ENCODE peak calls at places on chromosomes 13 and 19, in six cellular contexts. One of them, this sample, is unnamed. For H3K27me3, the result is how much of the 10 kb centered on the place peaks cover.

GRCh38 chr13:84985860-84986259 is 813.4 kb downstream of the SLITRK6 start:
- DNase-seq in mammary epithelial cell: no peak
- DNase-seq in GM23248: no peak
- DNase-seq in CD4-positive, alpha-beta memory T cell: no peak
- DNase-seq in cardiac muscle cell: no peak
- DNase-seq in mesendoderm: peak
- DNase-seq in this sample: no peak

GRCh38 chr19:51607077-51607476 is 23.1 kb downstream of the SIGLEC5 start:
- DNase-seq in cardiac muscle cell: no peak
- DNase-seq in mesendoderm: no peak
- DNase-seq in mammary epithelial cell: no peak
- DNase-seq in GM23248: no peak
- DNase-seq in CD4-positive, alpha-beta memory T cell: no peak
- DNase-seq in this sample: no peak

GRCh38 chr13:95710313-95710712 is 33.4 kb downstream of the DNAJC3 start:
- DNase-seq in cardiac muscle cell: peak
- DNase-seq in mammary epithelial cell: peak
- DNase-seq in mesendoderm: no peak
- DNase-seq in CD4-positive, alpha-beta memory T cell: no peak
- DNase-seq in GM23248: peak
- DNase-seq in this sample: no peak

GRCh38 chr19:37007587-37008220 is 70.5 kb upstream of the ZNF420 start:
- DNase-seq in CD4-positive, alpha-beta memory T cell: peak
- DNase-seq in GM23248: peak
- DNase-seq in mammary epithelial cell: peak
- DNase-seq in mesendoderm: no peak
- DNase-seq in cardiac muscle cell: peak
- DNase-seq in this sample: peak

GRCh38 chr13:110506859-110507566 is 54.5 kb downstream of the RAB20 start:
- DNase-seq in CD4-positive, alpha-beta memory T cell: no peak
- DNase-seq in mesendoderm: no peak
- DNase-seq in cardiac muscle cell: peak
- DNase-seq in GM23248: no peak
- DNase-seq in mammary epithelial cell: peak
- DNase-seq in this sample: no peak

GRCh38 chr19:4624733-4625362 is 14.5 kb upstream of the TNFAIP8L1 start:
- DNase-seq in mammary epithelial cell: peak
- DNase-seq in CD4-positive, alpha-beta memory T cell: no peak
- DNase-seq in GM23248: no peak
- DNase-seq in mesendoderm: peak
- DNase-seq in cardiac muscle cell: peak
- DNase-seq in this sample: no peak

GRCh38 chr13:39815345-39816111 is 160.1 kb downstream of the COG6 start:
- DNase-seq in cardiac muscle cell: peak
- DNase-seq in CD4-positive, alpha-beta memory T cell: no peak
- DNase-seq in mammary epithelial cell: no peak
- DNase-seq in GM23248: no peak
- DNase-seq in mesendoderm: no peak
- DNase-seq in this sample: no peak

GRCh38 chr13:47085346-47085745 is 188.5 kb upstream of the HTR2A start:
- DNase-seq in mammary epithelial cell: no peak
- DNase-seq in CD4-positive, alpha-beta memory T cell: no peak
- DNase-seq in cardiac muscle cell: no peak
- DNase-seq in mesendoderm: no peak
- DNase-seq in GM23248: peak
- DNase-seq in this sample: no peak

GRCh38 chr13:98221234-98221633 is 44.2 kb upstream of the RNF113B start:
- DNase-seq in CD4-positive, alpha-beta memory T cell: no peak
- DNase-seq in mesendoderm: no peak
- DNase-seq in mammary epithelial cell: no peak
- DNase-seq in cardiac muscle cell: peak
- DNase-seq in GM23248: no peak
- DNase-seq in this sample: no peak

GRCh38 chr19:51687791-51688664 is 5.1 kb upstream of the SPACA6 start:
- DNase-seq in CD4-positive, alpha-beta memory T cell: no peak
- DNase-seq in mammary epithelial cell: peak
- DNase-seq in GM23248: peak
- DNase-seq in mesendoderm: peak
- DNase-seq in cardiac muscle cell: peak
- DNase-seq in this sample: no peak

GRCh38 chr13:106535552-106536243 is at the start of gene EFNB2:
- DNase-seq in mammary epithelial cell: peak
- DNase-seq in GM23248: peak
- DNase-seq in CD4-positive, alpha-beta memory T cell: peak
- DNase-seq in mesendoderm: peak
- DNase-seq in cardiac muscle cell: peak
- DNase-seq in this sample: peak

GRCh38 chr13:114140131-114140908 is 7.9 kb upstream of the RASA3 start:
- DNase-seq in cardiac muscle cell: no peak
- DNase-seq in mammary epithelial cell: no peak
- DNase-seq in mesendoderm: no peak
- DNase-seq in GM23248: no peak
- DNase-seq in CD4-positive, alpha-beta memory T cell: peak
- DNase-seq in this sample: peak

GRCh38 chr13:112442483-112443090 is 66.4 kb downstream of the SPACA7 start:
- DNase-seq in GM23248: no peak
- DNase-seq in mammary epithelial cell: peak
- DNase-seq in CD4-positive, alpha-beta memory T cell: no peak
- DNase-seq in cardiac muscle cell: peak
- DNase-seq in mesendoderm: peak
- DNase-seq in this sample: no peak

GRCh38 chr13:50319603-50320296 is 304.5 kb downstream of the KCNRG start:
- DNase-seq in mesendoderm: no peak
- DNase-seq in cardiac muscle cell: peak
- DNase-seq in GM23248: peak
- DNase-seq in CD4-positive, alpha-beta memory T cell: peak
- DNase-seq in mammary epithelial cell: peak
- DNase-seq in this sample: no peak

GRCh38 chr19:5131866-5132561 is 163.1 kb downstream of the KDM4B start:
- DNase-seq in mammary epithelial cell: peak
- DNase-seq in GM23248: no peak
- DNase-seq in cardiac muscle cell: no peak
- DNase-seq in mesendoderm: peak
- DNase-seq in CD4-positive, alpha-beta memory T cell: no peak
- DNase-seq in this sample: peak

GRCh38 chr13:70310720-70311119 is 202.5 kb upstream of the KLHL1 start:
- DNase-seq in GM23248: no peak
- DNase-seq in CD4-positive, alpha-beta memory T cell: no peak
- DNase-seq in mammary epithelial cell: peak
- DNase-seq in mesendoderm: peak
- DNase-seq in cardiac muscle cell: no peak
- DNase-seq in this sample: no peak

GRCh38 chr19:31120952-31121351 is 228.3 kb downstream of the TSHZ3 start:
- DNase-seq in mammary epithelial cell: no peak
- DNase-seq in GM23248: no peak
- DNase-seq in CD4-positive, alpha-beta memory T cell: no peak
- DNase-seq in cardiac muscle cell: no peak
- DNase-seq in mesendoderm: no peak
- DNase-seq in this sample: no peak

GRCh38 chr13:74000906-74001305 is 133.3 kb downstream of the KLF12 start:
- DNase-seq in cardiac muscle cell: no peak
- DNase-seq in CD4-positive, alpha-beta memory T cell: no peak
- DNase-seq in GM23248: no peak
- DNase-seq in mesendoderm: no peak
- DNase-seq in mammary epithelial cell: no peak
- DNase-seq in this sample: no peak

GRCh38 chr19:7977021-7977722 is 28.3 kb downstream of the ELAVL1 start:
- DNase-seq in mesendoderm: no peak
- DNase-seq in GM23248: no peak
- DNase-seq in mammary epithelial cell: no peak
- DNase-seq in cardiac muscle cell: no peak
- DNase-seq in CD4-positive, alpha-beta memory T cell: no peak
- DNase-seq in this sample: no peak

GRCh38 chr13:30337061-30337601 is 29.8 kb upstream of the KATNAL1 start:
- DNase-seq in CD4-positive, alpha-beta memory T cell: no peak
- DNase-seq in mammary epithelial cell: no peak
- DNase-seq in GM23248: no peak
- DNase-seq in cardiac muscle cell: no peak
- DNase-seq in mesendoderm: no peak
- DNase-seq in this sample: no peak

GRCh38 chr13:105530468-105530867 is 1005.0 kb downstream of the EFNB2 start:
- DNase-seq in mammary epithelial cell: no peak
- DNase-seq in cardiac muscle cell: no peak
- DNase-seq in mesendoderm: no peak
- DNase-seq in CD4-positive, alpha-beta memory T cell: no peak
- DNase-seq in GM23248: no peak
- DNase-seq in this sample: no peak

GRCh38 chr13:105527127-105527526 is 1008.3 kb downstream of the EFNB2 start:
- DNase-seq in mammary epithelial cell: no peak
- DNase-seq in GM23248: no peak
- DNase-seq in mesendoderm: no peak
- DNase-seq in CD4-positive, alpha-beta memory T cell: no peak
- DNase-seq in cardiac muscle cell: no peak
- DNase-seq in this sample: no peak
- H3K27me3 ChIP-seq in mammary epithelial cell: under half
- H3K27me3 ChIP-seq in GM23248: under half
- H3K27me3 ChIP-seq in mesendoderm: under half
- H3K27me3 ChIP-seq in CD4-positive, alpha-beta memory T cell: under half
- H3K27me3 ChIP-seq in cardiac muscle cell: under half
- H3K27me3 ChIP-seq in this sample: under half

DNA sequence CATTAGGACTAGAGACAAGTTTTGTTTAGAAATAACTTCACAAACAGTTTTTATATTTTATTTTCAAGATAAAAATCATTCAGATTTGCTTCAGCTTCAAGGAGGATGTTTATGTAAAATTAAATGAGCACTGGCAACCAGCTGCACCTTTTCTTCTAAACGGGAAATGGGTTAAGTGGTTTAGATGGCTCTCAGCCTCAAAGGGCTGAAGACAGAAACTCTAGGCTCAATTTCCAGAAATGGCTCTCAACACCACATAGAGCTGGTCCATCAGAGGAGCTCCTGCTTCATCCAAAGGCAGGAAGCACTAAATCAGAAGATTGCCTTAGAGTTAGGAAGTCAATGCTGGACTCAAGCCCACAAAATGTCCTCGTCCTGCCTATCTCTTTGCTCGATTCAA is 74.7 kb downstream of the ZNF429 start:
- DNase-seq in cardiac muscle cell: no peak
- DNase-seq in mesendoderm: no peak
- DNase-seq in GM23248: no peak
- DNase-seq in mammary epithelial cell: no peak
- DNase-seq in CD4-positive, alpha-beta memory T cell: no peak
- DNase-seq in this sample: no peak
- H3K4me3 ChIP-seq in cardiac muscle cell: no peak
- H3K4me3 ChIP-seq in mesendoderm: no peak
- H3K4me3 ChIP-seq in GM23248: no peak
- H3K4me3 ChIP-seq in mammary epithelial cell: no peak
- H3K4me3 ChIP-seq in CD4-positive, alpha-beta memory T cell: no peak
- H3K4me3 ChIP-seq in this sample: peak

GRCh38 chr13:52848455-52849190 is at the start of gene PCDH8:
- DNase-seq in GM23248: peak
- DNase-seq in CD4-positive, alpha-beta memory T cell: no peak
- DNase-seq in mesendoderm: peak
- DNase-seq in cardiac muscle cell: peak
- DNase-seq in mammary epithelial cell: no peak
- DNase-seq in this sample: no peak

GRCh38 chr13:52851153-52851962 is 2.9 kb upstream of the PCDH8 start:
- DNase-seq in mesendoderm: peak
- DNase-seq in GM23248: peak
- DNase-seq in cardiac muscle cell: peak
- DNase-seq in mammary epithelial cell: no peak
- DNase-seq in CD4-positive, alpha-beta memory T cell: no peak
- DNase-seq in this sample: no peak

GRCh38 chr13:52849727-52850395 is 1.4 kb upstream of the PCDH8 start:
- DNase-seq in GM23248: no peak
- DNase-seq in cardiac muscle cell: no peak
- DNase-seq in CD4-positive, alpha-beta memory T cell: no peak
- DNase-seq in mesendoderm: peak
- DNase-seq in mammary epithelial cell: no peak
- DNase-seq in this sample: no peak

GRCh38 chr13:52850396-52851152 is 2.1 kb upstream of the PCDH8 start:
- DNase-seq in GM23248: peak
- DNase-seq in CD4-positive, alpha-beta memory T cell: peak
- DNase-seq in mesendoderm: peak
- DNase-seq in mammary epithelial cell: peak
- DNase-seq in cardiac muscle cell: peak
- DNase-seq in this sample: no peak

DNA sequence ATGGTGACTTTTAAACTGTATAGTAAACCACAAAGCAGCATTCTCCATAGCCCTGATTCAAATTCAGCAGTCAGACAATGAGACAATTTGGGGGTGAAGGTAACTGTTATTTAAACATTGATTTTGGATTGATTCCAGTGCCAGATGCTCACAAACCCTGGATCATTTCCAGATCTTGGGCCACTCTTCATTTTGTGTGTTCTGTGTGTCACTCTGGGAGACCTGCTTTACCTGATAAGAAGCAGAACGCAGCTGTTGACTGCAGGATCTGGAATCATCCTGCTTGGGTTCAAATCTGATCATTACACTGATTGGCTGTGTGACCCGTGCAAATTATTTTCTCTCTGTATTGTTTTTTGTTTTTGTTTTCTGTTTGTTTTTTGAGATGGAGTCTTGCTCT is 4.0 kb upstream of the PCDH8 start:
- DNase-seq in mammary epithelial cell: no peak
- DNase-seq in cardiac muscle cell: no peak
- DNase-seq in GM23248: no peak
- DNase-seq in mesendoderm: no peak
- DNase-seq in CD4-positive, alpha-beta memory T cell: no peak
- DNase-seq in this sample: no peak
- H3K27me3 ChIP-seq in mammary epithelial cell: under half
- H3K27me3 ChIP-seq in cardiac muscle cell: under half
- H3K27me3 ChIP-seq in GM23248: under half
- H3K27me3 ChIP-seq in mesendoderm: under half
- H3K27me3 ChIP-seq in CD4-positive, alpha-beta memory T cell: under half
- H3K27me3 ChIP-seq in this sample: under half

DNA sequence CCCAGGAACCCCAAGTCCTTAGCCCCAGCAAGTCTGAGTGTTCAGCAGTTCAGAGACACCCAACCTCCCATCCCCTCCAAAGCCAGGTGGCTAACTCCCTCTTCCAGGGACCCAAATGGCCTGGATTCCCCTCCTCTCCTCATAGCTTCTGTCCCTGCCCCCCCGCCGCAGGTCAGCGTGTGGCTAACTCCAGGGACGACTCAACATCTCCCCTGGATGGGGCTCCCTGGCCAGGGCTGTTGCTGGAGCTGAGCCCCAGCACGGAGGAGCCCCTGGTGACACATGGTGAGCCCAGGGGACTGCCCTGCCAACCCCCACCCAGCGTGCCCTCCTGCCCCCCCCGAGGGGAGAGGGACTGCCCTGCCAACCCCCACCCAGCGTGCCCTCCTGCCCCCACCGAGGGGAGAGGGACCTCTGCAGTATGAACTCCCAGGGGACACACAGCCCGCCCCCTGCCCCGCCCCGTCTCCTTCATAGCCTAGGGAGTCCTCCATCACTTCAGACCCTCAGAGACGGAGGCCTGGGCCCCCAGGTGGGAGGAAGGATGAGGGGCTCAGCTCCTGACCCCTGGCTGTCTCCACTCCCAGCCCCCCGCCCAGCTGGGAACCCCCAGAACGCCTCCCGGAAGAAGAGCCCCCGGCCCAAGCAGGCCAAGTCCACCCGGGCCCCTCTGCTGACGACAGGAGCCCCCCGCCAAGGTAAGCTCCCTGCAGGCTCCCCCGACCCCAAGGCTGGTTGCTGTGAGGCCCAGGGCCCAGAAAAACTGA is 1.7 kb downstream of the SSC5D start:
- DNase-seq in GM23248: peak
- DNase-seq in CD4-positive, alpha-beta memory T cell: no peak
- DNase-seq in mammary epithelial cell: no peak
- DNase-seq in cardiac muscle cell: no peak
- DNase-seq in mesendoderm: no peak
- DNase-seq in this sample: no peak
- H3K4me3 ChIP-seq in GM23248: peak
- H3K4me3 ChIP-seq in CD4-positive, alpha-beta memory T cell: no peak
- H3K4me3 ChIP-seq in mammary epithelial cell: no peak
- H3K4me3 ChIP-seq in cardiac muscle cell: no peak
- H3K4me3 ChIP-seq in mesendoderm: no peak
- H3K4me3 ChIP-seq in this sample: no peak